ENCODE peak calls at places on chromosomes 4 and X, in four cellular contexts. G is K562, P is GM12891, M is GM12878. L is an unnamed sample.

GRCh38 chr4:145613546-145614234 is 5.5 kb upstream of the MMAA start:
- DNase-seq in G (no peak), P (no peak), M (no peak), L (peak)

GRCh38 chrX:148609766-148610698 is 109.6 kb downstream of the AFF2 start:
- DNase-seq in P (no peak), M (peak), G (no peak), L (peak)

GRCh38 chrX:49995021-49995731 is 72.8 kb downstream of the CLCN5 start:
- DNase-seq in G (no peak), M (no peak), P (no peak), L (no peak)

GRCh38 chrX:123740006-123740405 is 7.2 kb upstream of the THOC2 start:
- DNase-seq in G (no peak), P (no peak), M (no peak), L (no peak)

GRCh38 chrX:13087322-13088154 is 43.1 kb upstream of the FAM9C start:
- DNase-seq in M (peak), G (no peak), P (no peak), L (peak)

GRCh38 chr4:55866290-55866907 is 13.0 kb downstream of the EXOC1 start:
- DNase-seq in M (peak), P (no peak), G (peak), L (peak)

GRCh38 chr4:55865228-55865806 is 11.9 kb downstream of the EXOC1 start:
- DNase-seq in M (no peak), P (no peak), G (no peak), L (no peak)

GRCh38 chr4:141391771-141392170 is 171.1 kb downstream of the ZNF330 start:
- DNase-seq in G (no peak), M (no peak), P (no peak), L (no peak)

GRCh38 chr4:102819588-102820365 is 7.6 kb downstream of the UBE2D3 start:
- DNase-seq in M (no peak), G (no peak), P (no peak), L (no peak)

GRCh38 chr4:1400191-1400805 is 5.9 kb downstream of the NKX1-1 start:
- DNase-seq in M (no peak), P (peak), G (no peak), L (no peak)

GRCh38 chr4:149914521-149915115 is 99.0 kb upstream of the IQCM start:
- DNase-seq in G (peak), P (peak), M (no peak), L (peak)

GRCh38 chr4:25313194-25313895 is 771 bp downstream of the ZCCHC4 start:
- DNase-seq in G (no peak), P (no peak), M (no peak), L (no peak)

GRCh38 chr4:98639523-98639922 is 18.9 kb downstream of the TSPAN5 start:
- DNase-seq in G (no peak), M (peak), P (no peak), L (no peak)

GRCh38 chr4:5945171-5945570 is 52.3 kb upstream of the CRMP1 start:
- DNase-seq in M (no peak), P (no peak), G (no peak), L (no peak)

GRCh38 chrX:122739770-122740169 is 444.3 kb upstream of the GRIA3 start:
- DNase-seq in M (no peak), G (no peak), P (no peak), L (no peak)

GRCh38 chr4:145935253-145936141 is 3.1 kb downstream of the ZNF827 start:
- DNase-seq in M (peak), P (no peak), G (no peak), L (no peak)

GRCh38 chr4:54165438-54165837 is 63.7 kb upstream of the PDGFRA start:
- DNase-seq in P (no peak), G (no peak), M (no peak), L (no peak)

GRCh38 chrX:68992998-68993397 is 164.2 kb downstream of the EFNB1 start:
- DNase-seq in P (no peak), M (no peak), G (no peak), L (no peak)

GRCh38 chr4:139274790-139275189 is 5.2 kb downstream of the MGARP start:
- DNase-seq in M (no peak), P (no peak), G (no peak), L (no peak)

GRCh38 chr4:33714971-33715370 is 2529.3 kb downstream of the ARAP2 start:
- DNase-seq in G (no peak), M (no peak), P (no peak), L (no peak)

DNA sequence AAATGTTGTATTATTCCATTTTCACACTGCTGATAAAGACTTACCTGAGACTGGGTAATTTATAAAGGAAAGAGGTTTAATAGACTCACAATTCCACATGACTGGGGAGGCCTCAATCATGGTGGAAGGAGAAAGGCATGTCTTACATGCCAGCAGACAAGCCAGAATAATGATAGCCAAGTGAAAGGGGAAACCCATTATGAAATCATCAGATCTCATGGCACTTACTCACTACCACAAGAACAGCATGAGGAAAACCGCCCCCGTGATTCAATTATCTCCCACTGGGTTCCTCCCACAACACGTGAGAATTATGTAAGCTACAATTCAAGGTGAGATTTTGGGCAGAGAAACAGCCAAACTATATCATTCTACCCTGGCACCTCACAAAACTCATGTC is 2535.1 kb downstream of the ARAP2 start:
- DNase-seq in G (no peak), M (no peak), P (no peak), L (no peak)
- TF ChIP-seq SPI1 in G (no peak), M (no peak), P (no peak), L (no peak)

GRCh38 chr4:118265312-118266144 is 87.3 kb downstream of the PRSS12 start:
- DNase-seq in M (no peak), G (no peak), P (no peak), L (no peak)

GRCh38 chr4:118271788-118272187 is 81.0 kb downstream of the PRSS12 start:
- DNase-seq in G (no peak), M (no peak), P (no peak), L (no peak)

GRCh38 chr4:118273642-118274041 is 79.2 kb downstream of the PRSS12 start:
- DNase-seq in P (no peak), M (no peak), G (no peak), L (no peak)

GRCh38 chr4:118268780-118269179 is 84.0 kb downstream of the PRSS12 start:
- DNase-seq in G (no peak), M (no peak), P (no peak), L (no peak)

GRCh38 chr4:118270492-118270891 is 82.3 kb downstream of the PRSS12 start:
- DNase-seq in M (no peak), G (no peak), P (no peak), L (no peak)
- TF ChIP-seq SPI1 in M (no peak), G (no peak), P (no peak), L (no peak)

GRCh38 chr4:15963001-15963451 is at the start of gene FGFBP2:
- DNase-seq in P (peak), G (no peak), M (no peak), L (peak)
- TF ChIP-seq SPI1 in P (no peak), G (no peak), M (no peak), L (no peak)

GRCh38 chrX:10579753-10580060 is 40.7 kb downstream of the MID1 start:
- DNase-seq in M (no peak), G (no peak), P (no peak), L (no peak)
- TF ChIP-seq SPI1 in M (no peak), G (no peak), P (no peak), L (no peak)

GRCh38 chr4:177308125-177308524 is 1.5 kb upstream of the NEIL3 start:
- DNase-seq in G (no peak), P (no peak), M (no peak), L (peak)
- TF ChIP-seq SPI1 in G (no peak), P (no peak), M (no peak), L (no peak)

DNA sequence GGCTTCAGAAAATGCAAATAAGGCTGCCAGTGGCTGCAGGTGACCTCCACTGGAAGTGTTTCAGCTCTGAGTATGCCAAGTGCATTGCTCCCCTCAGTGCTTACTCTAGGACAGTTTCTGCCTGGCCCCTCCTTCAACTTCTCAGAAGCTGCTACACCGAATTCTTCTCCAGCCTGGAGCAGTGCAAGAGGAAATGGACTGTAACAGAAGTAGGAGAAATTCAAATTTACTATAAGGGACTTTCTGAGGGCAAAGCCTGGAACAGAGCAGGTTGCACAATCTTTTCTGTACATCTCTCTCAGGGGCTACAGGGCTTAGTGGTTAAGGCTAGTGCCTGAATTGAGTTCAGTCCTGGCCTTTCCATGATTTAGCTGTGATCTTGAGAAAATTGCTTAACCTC is 233.3 kb downstream of the PTTG2 start:
- DNase-seq in M (no peak), P (no peak), G (no peak), L (peak)
- TF ChIP-seq SPI1 in M (no peak), P (no peak), G (no peak), L (no peak)

GRCh38 chr4:22486276-22486675 is 29.6 kb downstream of the ADGRA3 start:
- DNase-seq in G (no peak), P (no peak), M (no peak), L (no peak)
- TF ChIP-seq SPI1 in G (no peak), P (no peak), M (no peak), L (no peak)

DNA sequence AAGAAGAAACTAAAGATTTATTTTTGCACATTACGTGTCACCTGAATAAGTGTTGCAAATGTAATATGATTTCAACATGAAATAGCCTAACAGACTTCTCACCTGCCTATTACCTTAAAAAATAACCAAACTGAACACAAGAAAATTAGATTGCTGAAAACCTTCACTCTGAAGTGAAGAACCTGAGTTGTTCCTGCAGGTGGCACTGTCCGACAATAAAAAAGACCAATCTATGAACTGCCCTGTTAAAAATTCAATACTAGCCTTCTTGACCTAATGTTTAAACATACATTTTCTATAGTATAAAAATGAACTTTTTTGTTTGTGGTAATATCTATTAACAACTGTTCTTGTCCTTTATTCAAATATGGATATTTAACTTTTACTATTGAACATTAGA is 69.2 kb upstream of the PNPLA4 start:
- DNase-seq in P (no peak), G (peak), M (no peak), L (no peak)
- TF ChIP-seq SPI1 in P (no peak), G (no peak), M (no peak), L (no peak)

L was measured in HL-60.